ENCODE peak calls at places on chromosomes 12 and 14, in four cellular contexts. Q, M, O and R are unnamed samples.

GRCh38 chr12:19962192-19962591 is 406.1 kb upstream of the PDE3A start:
- DNase-seq in Q (no peak), M (no peak), O (no peak), R (no peak)

GRCh38 chr14:65361920-65362319 is 50.6 kb upstream of the FUT8 start:
- DNase-seq in Q (no peak), M (no peak), O (no peak), R (no peak)

GRCh38 chr14:72545411-72546311 is 348.2 kb downstream of the DPF3 start:
- DNase-seq in Q (no peak), M (no peak), O (no peak), R (no peak)

GRCh38 chr14:92880851-92881250 is 42.1 kb upstream of the CHGA start:
- DNase-seq in Q (peak; percentile 41), M (peak; percentile 62), O (no peak), R (no peak)

GRCh38 chr14:68947802-68948201 is 31.3 kb downstream of the ACTN1 start:
- DNase-seq in Q (no peak), M (no peak), O (no peak), R (no peak)

GRCh38 chr14:98169170-98169587 is 1102.8 kb downstream of the BCL11B start:
- DNase-seq in Q (no peak), M (no peak), O (no peak), R (no peak)

GRCh38 chr14:37559386-37559785 is 35.7 kb downstream of the FOXA1 start:
- DNase-seq in Q (no peak), M (no peak), O (no peak), R (no peak)

GRCh38 chr12:76409074-76409473 is 60.9 kb upstream of the BBS10 start:
- DNase-seq in Q (no peak), M (no peak), O (no peak), R (no peak)

GRCh38 chr12:112962561-112962960 is 15.8 kb upstream of the OAS2 start:
- DNase-seq in Q (no peak), M (no peak), O (no peak), R (no peak)

GRCh38 chr14:54687750-54688119 is 120.8 kb downstream of the SAMD4A start:
- DNase-seq in Q (no peak), M (no peak), O (no peak), R (no peak)

GRCh38 chr12:6230321-6231110 is 30.3 kb downstream of the CD9 start:
- DNase-seq in Q (no peak), M (peak; percentile 92), O (peak; percentile 69), R (no peak)

GRCh38 chr12:67651380-67651695 is 2.8 kb downstream of the DYRK2 start:
- DNase-seq in Q (no peak), M (peak; percentile 4), O (no peak), R (no peak)

GRCh38 chr12:91811481-91812287 is 334.0 kb downstream of the BTG1 start:
- DNase-seq in Q (no peak), M (peak; percentile 42), O (peak; percentile 40), R (peak; percentile 36)

GRCh38 chr12:34219046-34219770 is 196.9 kb downstream of the ALG10 start:
- DNase-seq in Q (no peak), M (no peak), O (no peak), R (no peak)

GRCh38 chr12:7076493-7076892 is 15.8 kb downstream of the C1R start:
- DNase-seq in Q (no peak), M (no peak), O (no peak), R (no peak)

GRCh38 chr12:115470526-115470925 is 786.6 kb upstream of the TBX3 start:
- DNase-seq in Q (no peak), M (no peak), O (no peak), R (no peak)

GRCh38 chr14:95935228-95935822 is 58.7 kb downstream of the TUNAR start:
- DNase-seq in Q (no peak), M (peak; percentile 6), O (no peak), R (peak; percentile 14)

GRCh38 chr12:11182529-11182928 is 4.2 kb downstream of the TAS2R42 start:
- DNase-seq in Q (no peak), M (no peak), O (no peak), R (no peak)

GRCh38 chr14:50726372-50727107 is 58.4 kb upstream of the SAV1 start:
- DNase-seq in Q (no peak), M (no peak), O (no peak), R (no peak)

GRCh38 chr14:83425138-83425537 is 1891.5 kb upstream of the SEL1L start:
- DNase-seq in Q (no peak), M (no peak), O (no peak), R (no peak)

GRCh38 chr12:131123817-131124216 is 170.1 kb downstream of the ADGRD1 start:
- DNase-seq in Q (no peak), M (no peak), O (no peak), R (no peak)

GRCh38 chr14:102450206-102451063 is 59.1 kb downstream of the ANKRD9 start:
- DNase-seq in Q (no peak), M (no peak), O (no peak), R (no peak)

GRCh38 chr12:92571169-92571568 is 131.6 kb upstream of the PLEKHG7 start:
- DNase-seq in Q (no peak), M (no peak), O (no peak), R (no peak)

GRCh38 chr14:70036665-70037064 is 152.1 kb downstream of the SLC8A3 start:
- DNase-seq in Q (no peak), M (peak; percentile 42), O (no peak), R (no peak)

GRCh38 chr14:75204106-75204505 is 27.7 kb upstream of the TMED10 start:
- DNase-seq in Q (no peak), M (no peak), O (no peak), R (no peak)

GRCh38 chr14:36513012-36513420 is 7.0 kb downstream of the NKX2-1 start:
- DNase-seq in Q (no peak), M (no peak), O (no peak), R (no peak)

GRCh38 chr12:45933504-45933903 is 56.9 kb downstream of the SCAF11 start:
- DNase-seq in Q (no peak), M (no peak), O (no peak), R (no peak)

GRCh38 chr12:1619599-1619998 is 9.4 kb upstream of the WNT5B start:
- DNase-seq in Q (no peak), M (no peak), O (peak; percentile 55), R (no peak)

GRCh38 chr12:26188132-26188531 is 7.2 kb upstream of the SSPN start:
- DNase-seq in Q (no peak), M (no peak), O (no peak), R (no peak)

GRCh38 chr14:51419685-51420084 is 179.6 kb downstream of the TMX1 start:
- DNase-seq in Q (no peak), M (no peak), O (no peak), R (no peak)

GRCh38 chr12:3896851-3897351 is 23.7 kb upstream of the PARP11 start:
- DNase-seq in Q (no peak), M (no peak), O (no peak), R (no peak)

GRCh38 chr14:96571311-96571710 is 69.1 kb downstream of the PAPOLA start:
- DNase-seq in Q (no peak), M (no peak), O (no peak), R (no peak)

GRCh38 chr12:123363743-123364531 is 710 bp downstream of the SBNO1 start:
- DNase-seq in Q (no peak), M (peak; percentile 47), O (no peak), R (peak; percentile 32)

GRCh38 chr12:123365141-123365917 is 682 bp upstream of the SBNO1 start:
- DNase-seq in Q (peak; percentile 98), M (peak; percentile 96), O (peak; percentile 98), R (peak; percentile 95)

GRCh38 chr12:123367511-123367910 is 2.9 kb upstream of the SBNO1 start:
- DNase-seq in Q (no peak), M (no peak), O (no peak), R (no peak)

GRCh38 chr12:123364532-123365140 is at the start of gene SBNO1:
- DNase-seq in Q (peak; percentile 60), M (peak; percentile 71), O (peak; percentile 58), R (peak; percentile 94)

GRCh38 chr12:123363385-123363742 is 1.3 kb downstream of the SBNO1 start:
- DNase-seq in Q (no peak), M (no peak), O (no peak), R (peak; percentile 50)
- H3K9ac ChIP-seq in Q (peak overlapping the region; percentile 94), M (peak overlapping the region; percentile 95), O (peak overlapping the region; percentile 95), R (peak overlapping the region; percentile 96)

GRCh38 chr12:49588761-49589516 is 16.5 kb downstream of the FAM186B start:
- DNase-seq in Q (no peak), M (no peak), O (no peak), R (no peak)
- TF ChIP-seq HDAC6 in Q (no peak), M (no peak), O (no peak), R (no peak)

DNA sequence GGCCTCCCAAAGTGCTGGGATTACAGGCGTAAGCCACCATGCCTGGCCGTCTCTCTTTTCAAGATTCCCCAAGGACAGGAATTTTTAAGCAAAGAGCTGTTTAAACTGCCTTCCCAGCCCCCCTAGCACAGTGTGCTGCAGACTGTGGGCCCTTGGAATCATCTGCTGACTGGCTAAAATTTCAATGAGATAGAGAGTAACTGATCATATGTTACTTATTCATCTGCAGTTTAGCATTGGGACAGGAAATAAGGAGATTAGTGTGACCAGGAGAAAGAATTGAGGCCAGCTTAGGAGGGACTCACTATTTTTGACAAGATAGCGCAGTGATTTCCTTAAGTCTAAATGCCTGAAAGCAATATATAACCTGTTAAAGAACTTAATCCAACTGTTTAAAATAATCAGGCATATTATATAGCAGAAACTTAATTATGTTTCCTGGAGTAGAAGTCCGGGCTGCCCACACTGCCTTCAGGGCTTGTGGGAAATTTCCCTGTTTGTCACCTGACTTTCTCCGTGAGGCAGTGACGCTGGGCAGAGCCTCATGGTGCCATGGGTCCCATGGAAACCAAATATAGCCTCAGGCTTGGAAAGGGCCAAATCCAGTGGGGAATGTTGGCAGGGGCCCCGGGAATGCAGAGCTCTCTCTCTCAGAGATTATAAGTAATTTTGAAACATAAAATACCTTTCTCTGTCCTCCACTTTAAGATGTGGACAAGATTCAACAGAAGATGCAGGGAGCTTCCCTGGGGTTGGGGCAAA is 22.8 kb upstream of the CEBPE start:
- DNase-seq in Q (no peak), M (no peak), O (no peak), R (no peak)
- TF ChIP-seq JUND in Q (no peak), M (no peak), O (no peak), R (no peak)

GRCh38 chr12:107318804-107319535 is 225.6 kb upstream of the CRY1 start:
- DNase-seq in Q (no peak), M (no peak), O (no peak), R (no peak)
- H3K9ac ChIP-seq in Q (no peak overlapping the region), M (peak overlapping the region; percentile 60), O (no peak overlapping the region), R (no peak overlapping the region)

GRCh38 chr14:104342435-104343293 is 204.3 kb downstream of the KIF26A start:
- DNase-seq in Q (no peak), M (no peak), O (no peak), R (no peak)
- TF ChIP-seq HDAC6 in Q (no peak), M (no peak), O (no peak), R (no peak)

GRCh38 chr14:20455355-20456300 is 602 bp downstream of the APEX1 start:
- DNase-seq in Q (no peak), M (no peak), O (no peak), R (peak; percentile 58)

GRCh38 chr14:20461230-20462141 is at the start of gene PIP4P1:
- DNase-seq in Q (peak; percentile 100), M (peak; percentile 100), O (peak; percentile 100), R (peak; percentile 97)

GRCh38 chr14:20456971-20457370 is 1.9 kb downstream of the APEX1 start:
- DNase-seq in Q (no peak), M (no peak), O (no peak), R (no peak)

GRCh38 chr14:20458031-20458789 is 3.0 kb downstream of the PIP4P1 start:
- DNase-seq in Q (no peak), M (no peak), O (no peak), R (no peak)

GRCh38 chr14:20460458-20461229 is 590 bp downstream of the PIP4P1 start:
- DNase-seq in Q (no peak), M (no peak), O (peak; percentile 27), R (peak; percentile 70)
- TF ChIP-seq JUND in Q (no peak), M (no peak), O (no peak), R (no peak)

GRCh38 chr14:61536661-61537566 is 158.4 kb upstream of the HIF1A start:
- DNase-seq in Q (no peak), M (peak; percentile 96), O (no peak), R (no peak)
- H3K9ac ChIP-seq in Q (no peak overlapping the region), M (peak overlapping the region; percentile 78), O (no peak overlapping the region), R (no peak overlapping the region)